ENCODE peak calls at places on chromosomes 5 and 9, in four cellular contexts. One of them, this sample, is unnamed.

GRCh38 chr9:6788175-6789016 is 30.6 kb downstream of the KDM4C start:
- DNase-seq in H1: no peak
- DNase-seq in HepG2: peak
- DNase-seq in K562: no peak
- DNase-seq in this sample: peak

GRCh38 chr5:175321927-175322532 is 122.0 kb downstream of the DRD1 start:
- DNase-seq in K562: peak
- DNase-seq in H1: peak
- DNase-seq in HepG2: peak
- DNase-seq in this sample: peak

GRCh38 chr9:93813687-93814560 is 141.2 kb downstream of the BARX1 start:
- DNase-seq in HepG2: no peak
- DNase-seq in K562: no peak
- DNase-seq in H1: no peak
- DNase-seq in this sample: no peak

GRCh38 chr5:156367602-156368001 is 40.6 kb downstream of the SGCD start:
- DNase-seq in K562: no peak
- DNase-seq in HepG2: peak
- DNase-seq in H1: no peak
- DNase-seq in this sample: no peak

GRCh38 chr5:34656700-34657549 is 797 bp downstream of the RAI14 start:
- DNase-seq in K562: peak
- DNase-seq in H1: no peak
- DNase-seq in HepG2: no peak
- DNase-seq in this sample: no peak

GRCh38 chr5:68033961-68034581 is 181.5 kb upstream of the PIK3R1 start:
- DNase-seq in HepG2: no peak
- DNase-seq in H1: no peak
- DNase-seq in K562: no peak
- DNase-seq in this sample: no peak

GRCh38 chr5:33409435-33410146 is 31.2 kb upstream of the TARS1 start:
- DNase-seq in K562: no peak
- DNase-seq in HepG2: peak
- DNase-seq in H1: no peak
- DNase-seq in this sample: no peak

GRCh38 chr9:6929428-6929827 is 171.7 kb downstream of the KDM4C start:
- DNase-seq in HepG2: no peak
- DNase-seq in H1: no peak
- DNase-seq in K562: no peak
- DNase-seq in this sample: no peak

GRCh38 chr5:157689942-157690689 is 18.8 kb downstream of the C5orf52 start:
- DNase-seq in H1: peak
- DNase-seq in HepG2: no peak
- DNase-seq in K562: no peak
- DNase-seq in this sample: no peak

GRCh38 chr5:73418244-73418691 is 30.3 kb downstream of the FOXD1 start:
- DNase-seq in HepG2: no peak
- DNase-seq in K562: no peak
- DNase-seq in H1: no peak
- DNase-seq in this sample: no peak

GRCh38 chr5:79791843-79792242 is 102.2 kb downstream of the CMYA5 start:
- DNase-seq in H1: no peak
- DNase-seq in HepG2: no peak
- DNase-seq in K562: no peak
- DNase-seq in this sample: no peak

GRCh38 chr5:82749453-82749852 is 327.7 kb downstream of the TMEM167A start:
- DNase-seq in K562: no peak
- DNase-seq in H1: no peak
- DNase-seq in HepG2: no peak
- DNase-seq in this sample: no peak

GRCh38 chr5:142215915-142216681 is 107.5 kb downstream of the NDFIP1 start:
- DNase-seq in HepG2: peak
- DNase-seq in H1: no peak
- DNase-seq in K562: no peak
- DNase-seq in this sample: peak

GRCh38 chr5:53035868-53036381 is 46.8 kb downstream of the ITGA2 start:
- DNase-seq in K562: peak
- DNase-seq in H1: no peak
- DNase-seq in HepG2: no peak
- DNase-seq in this sample: peak

GRCh38 chr5:72210913-72211670 is 103.8 kb downstream of the MAP1B start:
- DNase-seq in K562: no peak
- DNase-seq in HepG2: peak
- DNase-seq in H1: no peak
- DNase-seq in this sample: peak

GRCh38 chr9:2919347-2919746 is 75.5 kb upstream of the PUM3 start:
- DNase-seq in HepG2: no peak
- DNase-seq in K562: no peak
- DNase-seq in H1: no peak
- DNase-seq in this sample: no peak

GRCh38 chr5:66149950-66150349 is 5.8 kb downstream of the SREK1 start:
- DNase-seq in HepG2: no peak
- DNase-seq in K562: no peak
- DNase-seq in H1: no peak
- DNase-seq in this sample: no peak

GRCh38 chr5:62460578-62460983 is 48.0 kb downstream of the IPO11 start:
- DNase-seq in HepG2: peak
- DNase-seq in K562: peak
- DNase-seq in H1: no peak
- DNase-seq in this sample: peak

GRCh38 chr9:31519011-31519410 is 865.4 kb upstream of the ACO1 start:
- DNase-seq in K562: no peak
- DNase-seq in HepG2: peak
- DNase-seq in H1: no peak
- DNase-seq in this sample: no peak

GRCh38 chr5:112681481-112681908 is 56.2 kb upstream of the APC start:
- DNase-seq in K562: no peak
- DNase-seq in H1: no peak
- DNase-seq in HepG2: no peak
- DNase-seq in this sample: no peak

GRCh38 chr5:34552129-34552528 is 104.0 kb upstream of the RAI14 start:
- DNase-seq in H1: no peak
- DNase-seq in K562: no peak
- DNase-seq in HepG2: no peak
- DNase-seq in this sample: no peak

GRCh38 chr5:147388171-147388977 is 121.5 kb downstream of the DPYSL3 start:
- DNase-seq in H1: no peak
- DNase-seq in HepG2: no peak
- DNase-seq in K562: no peak
- DNase-seq in this sample: no peak

GRCh38 chr9:94928696-94929372 is 202.3 kb downstream of the AOPEP start:
- DNase-seq in HepG2: peak
- DNase-seq in K562: peak
- DNase-seq in H1: no peak
- DNase-seq in this sample: no peak

GRCh38 chr9:114472765-114473446 is 32.4 kb downstream of the WHRN start:
- DNase-seq in K562: no peak
- DNase-seq in H1: no peak
- DNase-seq in HepG2: no peak
- DNase-seq in this sample: no peak

GRCh38 chr9:87694236-87694755 is 31.6 kb upstream of the CTSL start:
- DNase-seq in HepG2: no peak
- DNase-seq in K562: no peak
- DNase-seq in H1: no peak
- DNase-seq in this sample: no peak

GRCh38 chr9:135561391-135562234 is at the start of gene PAEP:
- DNase-seq in K562: peak
- DNase-seq in HepG2: peak
- DNase-seq in H1: no peak
- DNase-seq in this sample: no peak

GRCh38 chr5:45295231-45295630 is 400.9 kb downstream of the HCN1 start:
- DNase-seq in HepG2: no peak
- DNase-seq in H1: no peak
- DNase-seq in K562: no peak
- DNase-seq in this sample: no peak

GRCh38 chr9:70049236-70049635 is 5.6 kb downstream of the MAMDC2 start:
- DNase-seq in K562: no peak
- DNase-seq in H1: peak
- DNase-seq in HepG2: no peak
- DNase-seq in this sample: no peak

GRCh38 chr5:180286-180918 is 10.9 kb upstream of the LRRC14B start:
- DNase-seq in HepG2: no peak
- DNase-seq in K562: no peak
- DNase-seq in H1: no peak
- DNase-seq in this sample: no peak

GRCh38 chr5:146888341-146888978 is 9.9 kb upstream of the PPP2R2B start:
- DNase-seq in H1: no peak
- DNase-seq in HepG2: no peak
- DNase-seq in K562: no peak
- DNase-seq in this sample: no peak

DNA sequence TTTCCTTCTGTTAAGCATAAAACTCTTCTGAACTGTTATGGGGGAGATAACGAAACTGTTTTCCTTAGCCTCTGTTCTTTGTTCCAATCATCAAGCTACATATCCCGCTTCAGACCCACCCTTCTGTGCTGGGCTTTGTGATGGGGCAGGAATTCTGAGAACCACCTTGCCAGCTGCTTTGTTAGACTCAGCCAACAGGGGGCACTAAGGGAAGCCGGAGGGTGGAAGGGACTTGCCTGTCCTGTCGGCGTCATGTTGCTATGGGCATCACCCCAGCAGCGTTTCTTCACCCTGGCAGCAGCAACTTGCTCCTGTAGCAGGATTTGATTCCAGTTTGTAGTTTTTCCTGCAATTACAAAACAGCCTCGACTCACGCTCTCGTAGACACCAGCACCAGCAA is 169.1 kb downstream of the CAAP1 start:
- DNase-seq in H1: peak
- DNase-seq in HepG2: peak
- DNase-seq in K562: no peak
- DNase-seq in this sample: peak
- TF ChIP-seq RNF2 in H1: no peak
- TF ChIP-seq RNF2 in HepG2: no peak
- TF ChIP-seq RNF2 in K562: no peak
- TF ChIP-seq RNF2 in this sample: no peak

DNA sequence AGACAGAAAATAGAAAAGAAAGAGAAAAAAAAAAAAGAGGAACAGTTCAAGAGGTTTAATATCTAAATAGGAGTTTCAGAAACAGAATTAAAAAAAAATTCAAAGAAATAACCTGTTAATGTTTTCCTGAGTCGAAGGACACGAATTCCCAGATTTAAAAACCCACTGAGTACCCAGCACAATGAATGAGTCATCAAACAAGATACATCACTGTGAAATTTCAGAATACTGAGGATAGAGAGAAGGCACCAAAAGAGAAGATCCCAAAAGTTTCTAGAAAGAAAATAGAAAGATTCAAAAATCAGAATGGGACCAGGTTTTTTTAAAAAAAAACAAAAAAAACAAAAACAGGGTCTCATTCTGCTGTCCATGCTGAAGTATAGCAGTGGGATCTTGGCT is 8.8 kb downstream of the CDO1 start:
- DNase-seq in HepG2: no peak
- DNase-seq in K562: no peak
- DNase-seq in H1: no peak
- DNase-seq in this sample: no peak
- TF ChIP-seq RAD21 in HepG2: no peak
- TF ChIP-seq RAD21 in K562: no peak
- TF ChIP-seq RAD21 in H1: no peak
- TF ChIP-seq RAD21 in this sample: no peak

DNA sequence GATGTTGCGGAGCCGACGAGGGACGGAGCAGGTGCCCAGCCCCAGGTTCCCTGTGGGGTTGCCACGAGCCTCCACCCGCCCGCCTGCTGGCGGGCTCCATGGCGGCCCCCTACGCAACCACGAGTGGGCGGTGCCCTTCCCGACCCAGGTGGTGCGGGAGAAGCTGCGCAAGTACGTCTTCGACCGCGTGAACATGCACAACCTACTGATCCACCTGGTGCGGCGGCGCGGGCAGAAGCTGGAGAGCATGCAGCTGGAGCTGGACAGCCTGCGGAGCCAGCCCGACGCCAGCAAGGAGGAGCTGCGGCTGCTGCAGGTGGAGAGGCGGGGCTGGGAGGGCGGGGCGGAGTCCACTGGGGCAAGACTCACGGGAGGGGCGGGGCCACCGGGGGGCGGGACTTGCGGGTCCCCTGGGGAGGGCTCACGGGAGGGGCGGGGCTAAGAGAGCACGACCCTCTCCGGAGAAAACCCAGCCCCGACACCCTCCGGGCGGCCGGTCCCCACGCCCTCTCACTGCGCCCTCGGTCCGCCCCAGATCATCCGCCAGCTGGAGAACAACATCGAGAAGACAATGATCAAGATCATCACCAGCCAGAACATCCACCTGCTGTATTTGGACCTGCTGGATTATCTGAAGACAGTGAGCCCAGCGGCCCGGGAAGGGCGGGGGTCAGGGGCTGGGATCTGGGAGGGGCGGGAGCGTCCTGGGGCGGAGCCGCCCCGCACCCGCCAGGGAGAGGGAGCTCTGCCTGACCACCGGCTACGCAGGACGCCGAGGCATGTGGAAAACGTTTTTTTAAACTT is 3.9 kb downstream of the CCDC183 start:
- DNase-seq in K562: peak
- DNase-seq in H1: peak
- DNase-seq in HepG2: peak
- DNase-seq in this sample: peak
- TF ChIP-seq RNF2 in K562: no peak
- TF ChIP-seq RNF2 in H1: no peak
- TF ChIP-seq RNF2 in HepG2: no peak
- TF ChIP-seq RNF2 in this sample: no peak

GRCh38 chr9:118637681-118638080 is 731.6 kb downstream of the BRINP1 start:
- DNase-seq in HepG2: no peak
- DNase-seq in H1: no peak
- DNase-seq in K562: no peak
- DNase-seq in this sample: no peak

GRCh38 chr9:118644066-118644465 is 725.2 kb downstream of the BRINP1 start:
- DNase-seq in H1: no peak
- DNase-seq in HepG2: no peak
- DNase-seq in K562: no peak
- DNase-seq in this sample: no peak

GRCh38 chr9:118640836-118641557 is 728.2 kb downstream of the BRINP1 start:
- DNase-seq in H1: no peak
- DNase-seq in HepG2: no peak
- DNase-seq in K562: no peak
- DNase-seq in this sample: no peak

GRCh38 chr9:118647331-118647730 is 721.9 kb downstream of the BRINP1 start:
- DNase-seq in H1: no peak
- DNase-seq in HepG2: no peak
- DNase-seq in K562: no peak
- DNase-seq in this sample: no peak

DNA sequence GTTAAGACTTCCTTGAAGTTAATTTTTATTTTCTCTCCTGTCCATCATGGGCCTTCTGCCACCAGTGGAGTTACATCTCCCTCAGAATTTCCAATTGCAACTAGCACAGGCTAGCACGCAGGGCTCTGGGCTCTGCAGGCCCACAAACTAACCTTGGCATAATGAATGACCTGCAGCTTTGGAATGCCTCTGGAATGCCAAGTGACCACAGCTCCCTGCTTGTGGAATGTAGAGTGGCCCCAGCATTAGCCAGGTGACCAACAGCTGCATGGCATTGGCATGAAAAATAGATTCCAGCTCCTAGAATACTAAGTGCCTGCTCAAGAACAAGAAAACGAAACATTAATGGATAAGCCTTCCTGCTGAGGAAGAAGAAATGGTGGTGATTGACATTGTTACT is 726.1 kb downstream of the BRINP1 start:
- DNase-seq in H1: peak
- DNase-seq in HepG2: no peak
- DNase-seq in K562: no peak
- DNase-seq in this sample: peak
- TF ChIP-seq RAD21 in H1: no peak
- TF ChIP-seq RAD21 in HepG2: no peak
- TF ChIP-seq RAD21 in K562: no peak
- TF ChIP-seq RAD21 in this sample: no peak

This sample was measured in A549.